ENCODE peak calls at places on chromosomes 12 and 14, in ten cellular contexts. G, M, Y, W, I, D, U, C, E and N are unnamed samples.

GRCh38 chr12:25438638-25439037 is 114.4 kb downstream of the LMNTD1 start:
- DNase-seq in Y (no peak), I (no peak), C (no peak), E (peak), D (no peak), W (no peak), G (no peak), U (no peak), M (no peak), N (no peak)

GRCh38 chr12:38527631-38528030 is 211.1 kb downstream of the ALG10B start:
- DNase-seq in E (no peak), M (no peak), I (no peak), W (no peak), C (no peak), Y (no peak), G (no peak), D (no peak), U (no peak), N (no peak)

GRCh38 chr14:87461704-87462103 is 531.3 kb downstream of the GALC start:
- DNase-seq in W (no peak), Y (no peak), C (no peak), G (no peak), D (no peak), E (no peak), I (no peak), U (no peak), M (no peak), N (no peak)

GRCh38 chr12:124240493-124240892 is 54.4 kb upstream of the RFLNA start:
- DNase-seq in E (peak), M (no peak), W (no peak), D (no peak), C (no peak), Y (peak), I (no peak), U (no peak), G (no peak), N (no peak)

GRCh38 chr12:52341066-52341580 is 19.9 kb upstream of the KRT83 start:
- DNase-seq in U (no peak), D (no peak), G (no peak), C (no peak), M (no peak), I (no peak), W (no peak), Y (no peak), E (no peak), N (no peak)

GRCh38 chr12:71440393-71441349 is 1.1 kb downstream of the LGR5 start:
- DNase-seq in I (no peak), U (no peak), G (no peak), Y (no peak), D (peak), M (peak), W (no peak), C (no peak), E (peak), N (peak)

GRCh38 chr12:49330631-49331359 is 6.2 kb downstream of the C1QL4 start:
- DNase-seq in U (no peak), G (no peak), Y (no peak), M (no peak), D (peak), E (no peak), I (no peak), C (no peak), W (no peak), N (no peak)

GRCh38 chr12:131271724-131272123 is 318.0 kb downstream of the ADGRD1 start:
- DNase-seq in Y (no peak), W (no peak), I (no peak), D (no peak), C (no peak), G (no peak), E (no peak), U (no peak), M (no peak), N (no peak)

GRCh38 chr14:31855262-31855661 is 221.8 kb upstream of the ARHGAP5 start:
- DNase-seq in Y (no peak), M (no peak), C (no peak), U (no peak), D (peak), I (no peak), G (no peak), W (no peak), E (no peak), N (no peak)

GRCh38 chr14:93155667-93156066 is 29.0 kb downstream of the MOAP1 start:
- DNase-seq in M (no peak), G (no peak), E (no peak), Y (no peak), I (no peak), W (no peak), C (no peak), D (no peak), U (no peak), N (no peak)